ENCODE peak calls at places on chromosomes 11 and 22, in five cellular contexts. One of them, this sample, is unnamed.

GRCh38 chr11:26028294-26028954 is 303.5 kb upstream of the ANO3 start:
- DNase-seq in stimulated activated CD4-positive, alpha-beta T cell treated with anti-CD3 and anti-CD28 coated beads, Interleukin-2, amount 100 ng/mL, for 48 hours: no peak
- DNase-seq in PC-9: no peak
- DNase-seq in T-helper 2 cell: no peak
- DNase-seq in HuH-7: no peak
- DNase-seq in this sample: no peak

GRCh38 chr11:11263238-11264030 is 89.6 kb downstream of the CSNK2A3 start:
- DNase-seq in HuH-7: no peak
- DNase-seq in T-helper 2 cell: no peak
- DNase-seq in PC-9: no peak
- DNase-seq in stimulated activated CD4-positive, alpha-beta T cell treated with anti-CD3 and anti-CD28 coated beads, Interleukin-2, amount 100 ng/mL, for 48 hours: no peak
- DNase-seq in this sample: no peak

GRCh38 chr11:46625406-46625805 is 8.1 kb downstream of the ATG13 start:
- DNase-seq in T-helper 2 cell: no peak
- DNase-seq in PC-9: peak; percentile 48
- DNase-seq in stimulated activated CD4-positive, alpha-beta T cell treated with anti-CD3 and anti-CD28 coated beads, Interleukin-2, amount 100 ng/mL, for 48 hours: no peak
- DNase-seq in HuH-7: no peak
- DNase-seq in this sample: no peak

GRCh38 chr22:46801331-46801811 is 38.9 kb downstream of the TBC1D22A start:
- DNase-seq in PC-9: no peak
- DNase-seq in HuH-7: no peak
- DNase-seq in stimulated activated CD4-positive, alpha-beta T cell treated with anti-CD3 and anti-CD28 coated beads, Interleukin-2, amount 100 ng/mL, for 48 hours: no peak
- DNase-seq in T-helper 2 cell: no peak
- DNase-seq in this sample: no peak

GRCh38 chr11:130448416-130449068 is at the start of gene ADAMTS15:
- DNase-seq in T-helper 2 cell: no peak
- DNase-seq in HuH-7: no peak
- DNase-seq in stimulated activated CD4-positive, alpha-beta T cell treated with anti-CD3 and anti-CD28 coated beads, Interleukin-2, amount 100 ng/mL, for 48 hours: peak; percentile 19
- DNase-seq in PC-9: peak; percentile 79
- DNase-seq in this sample: no peak

GRCh38 chr11:62508336-62509058 is 38.1 kb downstream of the AHNAK start:
- DNase-seq in PC-9: peak; percentile 92
- DNase-seq in HuH-7: peak; percentile 68
- DNase-seq in T-helper 2 cell: no peak
- DNase-seq in stimulated activated CD4-positive, alpha-beta T cell treated with anti-CD3 and anti-CD28 coated beads, Interleukin-2, amount 100 ng/mL, for 48 hours: no peak
- DNase-seq in this sample: no peak

GRCh38 chr11:75654314-75654713 is 14.5 kb downstream of the MAP6 start:
- DNase-seq in HuH-7: no peak
- DNase-seq in T-helper 2 cell: no peak
- DNase-seq in PC-9: peak; percentile 46
- DNase-seq in stimulated activated CD4-positive, alpha-beta T cell treated with anti-CD3 and anti-CD28 coated beads, Interleukin-2, amount 100 ng/mL, for 48 hours: no peak
- DNase-seq in this sample: no peak

GRCh38 chr22:38132794-38133193 is 22.3 kb upstream of the BAIAP2L2 start:
- DNase-seq in stimulated activated CD4-positive, alpha-beta T cell treated with anti-CD3 and anti-CD28 coated beads, Interleukin-2, amount 100 ng/mL, for 48 hours: no peak
- DNase-seq in HuH-7: no peak
- DNase-seq in T-helper 2 cell: no peak
- DNase-seq in PC-9: no peak
- DNase-seq in this sample: no peak

GRCh38 chr11:47342854-47343253 is 9.6 kb downstream of the MYBPC3 start:
- DNase-seq in T-helper 2 cell: no peak
- DNase-seq in PC-9: no peak
- DNase-seq in HuH-7: no peak
- DNase-seq in stimulated activated CD4-positive, alpha-beta T cell treated with anti-CD3 and anti-CD28 coated beads, Interleukin-2, amount 100 ng/mL, for 48 hours: no peak
- DNase-seq in this sample: no peak

GRCh38 chr11:116294630-116295029 is 478.2 kb downstream of the BUD13 start:
- DNase-seq in HuH-7: no peak
- DNase-seq in stimulated activated CD4-positive, alpha-beta T cell treated with anti-CD3 and anti-CD28 coated beads, Interleukin-2, amount 100 ng/mL, for 48 hours: no peak
- DNase-seq in PC-9: peak; percentile 84
- DNase-seq in T-helper 2 cell: no peak
- DNase-seq in this sample: no peak

GRCh38 chr11:44877908-44878459 is 72.7 kb downstream of the TP53I11 start:
- DNase-seq in HuH-7: no peak
- DNase-seq in T-helper 2 cell: no peak
- DNase-seq in PC-9: no peak
- DNase-seq in stimulated activated CD4-positive, alpha-beta T cell treated with anti-CD3 and anti-CD28 coated beads, Interleukin-2, amount 100 ng/mL, for 48 hours: no peak
- DNase-seq in this sample: no peak

GRCh38 chr22:43042101-43042780 is 27.3 kb upstream of the PACSIN2 start:
- DNase-seq in T-helper 2 cell: no peak
- DNase-seq in stimulated activated CD4-positive, alpha-beta T cell treated with anti-CD3 and anti-CD28 coated beads, Interleukin-2, amount 100 ng/mL, for 48 hours: no peak
- DNase-seq in PC-9: no peak
- DNase-seq in HuH-7: no peak
- DNase-seq in this sample: no peak

GRCh38 chr11:20156876-20157613 is 3.2 kb downstream of the DBX1 start:
- DNase-seq in HuH-7: no peak
- DNase-seq in stimulated activated CD4-positive, alpha-beta T cell treated with anti-CD3 and anti-CD28 coated beads, Interleukin-2, amount 100 ng/mL, for 48 hours: no peak
- DNase-seq in T-helper 2 cell: no peak
- DNase-seq in PC-9: no peak
- DNase-seq in this sample: peak; percentile 48

GRCh38 chr22:42202048-42202447 is 68.4 kb downstream of the TCF20 start:
- DNase-seq in HuH-7: no peak
- DNase-seq in stimulated activated CD4-positive, alpha-beta T cell treated with anti-CD3 and anti-CD28 coated beads, Interleukin-2, amount 100 ng/mL, for 48 hours: no peak
- DNase-seq in T-helper 2 cell: peak; percentile 32
- DNase-seq in PC-9: no peak
- DNase-seq in this sample: peak; percentile 33

GRCh38 chr11:6612008-6612815 is at the start of gene TAF10:
- DNase-seq in HuH-7: peak; percentile 91
- DNase-seq in T-helper 2 cell: peak; percentile 96
- DNase-seq in stimulated activated CD4-positive, alpha-beta T cell treated with anti-CD3 and anti-CD28 coated beads, Interleukin-2, amount 100 ng/mL, for 48 hours: peak; percentile 91
- DNase-seq in PC-9: peak; percentile 78
- DNase-seq in this sample: peak; percentile 96

GRCh38 chr22:39028281-39028680 is 7.4 kb downstream of the APOBEC3D start:
- DNase-seq in HuH-7: no peak
- DNase-seq in stimulated activated CD4-positive, alpha-beta T cell treated with anti-CD3 and anti-CD28 coated beads, Interleukin-2, amount 100 ng/mL, for 48 hours: no peak
- DNase-seq in T-helper 2 cell: no peak
- DNase-seq in PC-9: no peak
- DNase-seq in this sample: no peak

GRCh38 chr22:43446037-43446803 is 34.4 kb downstream of the MPPED1 start:
- DNase-seq in stimulated activated CD4-positive, alpha-beta T cell treated with anti-CD3 and anti-CD28 coated beads, Interleukin-2, amount 100 ng/mL, for 48 hours: no peak
- DNase-seq in HuH-7: no peak
- DNase-seq in T-helper 2 cell: no peak
- DNase-seq in PC-9: no peak
- DNase-seq in this sample: no peak

GRCh38 chr11:123707606-123708205 is 33.8 kb downstream of the ZNF202 start:
- DNase-seq in stimulated activated CD4-positive, alpha-beta T cell treated with anti-CD3 and anti-CD28 coated beads, Interleukin-2, amount 100 ng/mL, for 48 hours: peak; percentile 58
- DNase-seq in PC-9: no peak
- DNase-seq in T-helper 2 cell: no peak
- DNase-seq in HuH-7: peak; percentile 36
- DNase-seq in this sample: peak; percentile 34

GRCh38 chr22:47333625-47334024 is 571.2 kb downstream of the TBC1D22A start:
- DNase-seq in PC-9: no peak
- DNase-seq in HuH-7: no peak
- DNase-seq in stimulated activated CD4-positive, alpha-beta T cell treated with anti-CD3 and anti-CD28 coated beads, Interleukin-2, amount 100 ng/mL, for 48 hours: no peak
- DNase-seq in T-helper 2 cell: no peak
- DNase-seq in this sample: no peak

GRCh38 chr22:31106001-31106571 is 1.3 kb downstream of the SELENOM start:
- DNase-seq in T-helper 2 cell: no peak
- DNase-seq in HuH-7: no peak
- DNase-seq in PC-9: peak; percentile 32
- DNase-seq in stimulated activated CD4-positive, alpha-beta T cell treated with anti-CD3 and anti-CD28 coated beads, Interleukin-2, amount 100 ng/mL, for 48 hours: no peak
- DNase-seq in this sample: no peak

GRCh38 chr11:59668188-59668949 is 468 bp downstream of the PATL1 start:
- DNase-seq in T-helper 2 cell: peak; percentile 45
- DNase-seq in HuH-7: peak; percentile 79
- DNase-seq in PC-9: peak; percentile 52
- DNase-seq in stimulated activated CD4-positive, alpha-beta T cell treated with anti-CD3 and anti-CD28 coated beads, Interleukin-2, amount 100 ng/mL, for 48 hours: peak; percentile 57
- DNase-seq in this sample: peak; percentile 43

GRCh38 chr22:27677895-27678458 is 123.6 kb downstream of the MN1 start:
- DNase-seq in T-helper 2 cell: no peak
- DNase-seq in stimulated activated CD4-positive, alpha-beta T cell treated with anti-CD3 and anti-CD28 coated beads, Interleukin-2, amount 100 ng/mL, for 48 hours: no peak
- DNase-seq in HuH-7: no peak
- DNase-seq in PC-9: no peak
- DNase-seq in this sample: no peak

GRCh38 chr11:101470881-101471535 is 112.8 kb downstream of the TRPC6 start:
- DNase-seq in T-helper 2 cell: no peak
- DNase-seq in PC-9: no peak
- DNase-seq in stimulated activated CD4-positive, alpha-beta T cell treated with anti-CD3 and anti-CD28 coated beads, Interleukin-2, amount 100 ng/mL, for 48 hours: no peak
- DNase-seq in HuH-7: no peak
- DNase-seq in this sample: no peak

GRCh38 chr11:11580831-11581492 is 40.8 kb downstream of the GALNT18 start:
- DNase-seq in stimulated activated CD4-positive, alpha-beta T cell treated with anti-CD3 and anti-CD28 coated beads, Interleukin-2, amount 100 ng/mL, for 48 hours: no peak
- DNase-seq in PC-9: no peak
- DNase-seq in HuH-7: no peak
- DNase-seq in T-helper 2 cell: no peak
- DNase-seq in this sample: no peak

GRCh38 chr11:132300283-132300682 is 929.9 kb downstream of the NTM start:
- DNase-seq in PC-9: no peak
- DNase-seq in T-helper 2 cell: no peak
- DNase-seq in stimulated activated CD4-positive, alpha-beta T cell treated with anti-CD3 and anti-CD28 coated beads, Interleukin-2, amount 100 ng/mL, for 48 hours: no peak
- DNase-seq in HuH-7: peak; percentile 5
- DNase-seq in this sample: no peak

GRCh38 chr11:84019576-84020194 is 733.5 kb upstream of the CCDC90B start:
- DNase-seq in HuH-7: no peak
- DNase-seq in PC-9: no peak
- DNase-seq in stimulated activated CD4-positive, alpha-beta T cell treated with anti-CD3 and anti-CD28 coated beads, Interleukin-2, amount 100 ng/mL, for 48 hours: no peak
- DNase-seq in T-helper 2 cell: no peak
- DNase-seq in this sample: no peak

GRCh38 chr11:102836290-102836875 is 7.0 kb downstream of the MMP3 start:
- DNase-seq in stimulated activated CD4-positive, alpha-beta T cell treated with anti-CD3 and anti-CD28 coated beads, Interleukin-2, amount 100 ng/mL, for 48 hours: no peak
- DNase-seq in PC-9: peak; percentile 41
- DNase-seq in T-helper 2 cell: no peak
- DNase-seq in HuH-7: no peak
- DNase-seq in this sample: no peak

GRCh38 chr11:31986201-31986889 is 104.5 kb upstream of the RCN1 start:
- DNase-seq in stimulated activated CD4-positive, alpha-beta T cell treated with anti-CD3 and anti-CD28 coated beads, Interleukin-2, amount 100 ng/mL, for 48 hours: no peak
- DNase-seq in PC-9: no peak
- DNase-seq in HuH-7: no peak
- DNase-seq in T-helper 2 cell: no peak
- DNase-seq in this sample: no peak

GRCh38 chr22:45127866-45128265 is 35.9 kb upstream of the NUP50 start:
- DNase-seq in T-helper 2 cell: no peak
- DNase-seq in PC-9: no peak
- DNase-seq in stimulated activated CD4-positive, alpha-beta T cell treated with anti-CD3 and anti-CD28 coated beads, Interleukin-2, amount 100 ng/mL, for 48 hours: no peak
- DNase-seq in HuH-7: no peak
- DNase-seq in this sample: no peak

GRCh38 chr11:17498058-17498457 is 21.4 kb upstream of the ABCC8 start:
- DNase-seq in HuH-7: no peak
- DNase-seq in T-helper 2 cell: no peak
- DNase-seq in stimulated activated CD4-positive, alpha-beta T cell treated with anti-CD3 and anti-CD28 coated beads, Interleukin-2, amount 100 ng/mL, for 48 hours: no peak
- DNase-seq in PC-9: no peak
- DNase-seq in this sample: no peak

GRCh38 chr22:41598081-41598480 is 8.4 kb upstream of the PMM1 start:
- DNase-seq in HuH-7: no peak
- DNase-seq in PC-9: no peak
- DNase-seq in stimulated activated CD4-positive, alpha-beta T cell treated with anti-CD3 and anti-CD28 coated beads, Interleukin-2, amount 100 ng/mL, for 48 hours: no peak
- DNase-seq in T-helper 2 cell: no peak
- DNase-seq in this sample: no peak

GRCh38 chr11:86869966-86870570 is 69.7 kb downstream of the PRSS23 start:
- DNase-seq in HuH-7: peak; percentile 65
- DNase-seq in stimulated activated CD4-positive, alpha-beta T cell treated with anti-CD3 and anti-CD28 coated beads, Interleukin-2, amount 100 ng/mL, for 48 hours: peak; percentile 51
- DNase-seq in T-helper 2 cell: no peak
- DNase-seq in PC-9: no peak
- DNase-seq in this sample: no peak

GRCh38 chr22:35622132-35622913 is 5.2 kb upstream of the MB start:
- DNase-seq in T-helper 2 cell: no peak
- DNase-seq in HuH-7: no peak
- DNase-seq in stimulated activated CD4-positive, alpha-beta T cell treated with anti-CD3 and anti-CD28 coated beads, Interleukin-2, amount 100 ng/mL, for 48 hours: no peak
- DNase-seq in PC-9: peak; percentile 99
- DNase-seq in this sample: no peak

GRCh38 chr11:63667993-63668392 is 3.2 kb downstream of the ATL3 start:
- DNase-seq in T-helper 2 cell: no peak
- DNase-seq in HuH-7: no peak
- DNase-seq in stimulated activated CD4-positive, alpha-beta T cell treated with anti-CD3 and anti-CD28 coated beads, Interleukin-2, amount 100 ng/mL, for 48 hours: no peak
- DNase-seq in PC-9: peak; percentile 97
- DNase-seq in this sample: no peak

GRCh38 chr22:47340851-47341436 is 578.5 kb downstream of the TBC1D22A start:
- DNase-seq in T-helper 2 cell: no peak
- DNase-seq in stimulated activated CD4-positive, alpha-beta T cell treated with anti-CD3 and anti-CD28 coated beads, Interleukin-2, amount 100 ng/mL, for 48 hours: no peak
- DNase-seq in HuH-7: no peak
- DNase-seq in PC-9: no peak
- DNase-seq in this sample: no peak

GRCh38 chr11:114057147-114057546 is 2.4 kb upstream of the ZBTB16 start:
- DNase-seq in HuH-7: no peak
- DNase-seq in stimulated activated CD4-positive, alpha-beta T cell treated with anti-CD3 and anti-CD28 coated beads, Interleukin-2, amount 100 ng/mL, for 48 hours: no peak
- DNase-seq in T-helper 2 cell: no peak
- DNase-seq in PC-9: no peak
- DNase-seq in this sample: no peak